ENCODE peak calls at places on chromosomes 5 and 9, in nine cellular contexts. O is A172; U is fibroblast of villous mesenchyme; I is progenitor cell of endocrine pancreas; X is GM13977; W is CD8-positive, alpha-beta memory T cell; J is foreskin fibroblast; B is right lobe of liver; R is AML-193. G is an unnamed sample.

GRCh38 chr5:154740483-154740882 is 14.7 kb upstream of the LARP1 start:
- DNase-seq in O (no peak), U (peak), I (no peak), X (no peak), W (no peak), J (peak), B (peak), R (no peak), G (no peak)

GRCh38 chr5:54774281-54775171 is 210.9 kb downstream of the ESM1 start:
- DNase-seq in O (no peak), U (peak), I (no peak), X (no peak), W (no peak), J (peak), B (no peak), R (no peak), G (peak)

GRCh38 chr5:61625682-61626620 is 293.9 kb downstream of the ZSWIM6 start:
- DNase-seq in O (peak), U (peak), I (peak), X (peak), W (peak), J (peak), B (peak), R (no peak), G (peak)

GRCh38 chr5:127941646-127942045 is 141.9 kb upstream of the SLC12A2 start:
- DNase-seq in O (no peak), U (peak), I (no peak), X (no peak), W (no peak), J (peak), B (no peak), R (no peak), G (no peak)

GRCh38 chr9:131013015-131013755 is 4.2 kb downstream of the LAMC3 start:
- DNase-seq in O (no peak), U (no peak), I (no peak), X (no peak), W (no peak), J (no peak), B (peak), R (no peak), G (no peak)

GRCh38 chr9:113317777-113318176 is 14.6 kb upstream of the RNF183 start:
- DNase-seq in O (no peak), U (peak), I (no peak), X (no peak), W (no peak), J (peak), B (no peak), R (no peak), G (no peak)

GRCh38 chr5:140007311-140007710 is 35.8 kb downstream of the NRG2 start:
- DNase-seq in O (no peak), U (no peak), I (no peak), X (no peak), W (no peak), J (no peak), B (no peak), R (no peak), G (no peak)

GRCh38 chr9:127918201-127919107 is 1.6 kb upstream of the ST6GALNAC4 start:
- DNase-seq in O (peak), U (peak), I (no peak), X (no peak), W (no peak), J (peak), B (peak), R (no peak), G (peak)

GRCh38 chr5:108046955-108047670 is 334.8 kb downstream of the FBXL17 start:
- DNase-seq in O (no peak), U (no peak), I (no peak), X (no peak), W (no peak), J (no peak), B (no peak), R (no peak), G (no peak)

GRCh38 chr9:16642421-16643109 is 227.9 kb downstream of the BNC2 start:
- DNase-seq in O (no peak), U (peak), I (no peak), X (no peak), W (no peak), J (peak), B (no peak), R (no peak), G (no peak)

GRCh38 chr5:158456756-158457155 is 597.8 kb upstream of the CLINT1 start:
- DNase-seq in O (peak), U (peak), I (no peak), X (peak), W (no peak), J (peak), B (peak), R (no peak), G (no peak)

GRCh38 chr9:2427016-2427891 is 194.3 kb upstream of the VLDLR start:
- DNase-seq in O (no peak), U (no peak), I (no peak), X (no peak), W (no peak), J (no peak), B (peak), R (no peak), G (no peak)

GRCh38 chr5:139574641-139575312 is 13.6 kb downstream of the UBE2D2 start:
- DNase-seq in O (peak), U (peak), I (no peak), X (no peak), W (no peak), J (peak), B (no peak), R (peak), G (peak)

GRCh38 chr9:120925535-120926396 is 830 bp downstream of the TRAF1 start:
- DNase-seq in O (peak), U (peak), I (no peak), X (peak), W (peak), J (peak), B (no peak), R (no peak), G (peak)